ENCODE peak calls at places on chromosomes 12 and 14, in nine cellular contexts. Z is EL; L is GM23338; A is effector memory CD4-positive, alpha-beta T cell; C is GM12865; N is mammary epithelial cell; Q is Calu3; R is COR-L47; G is uterus. X is an unnamed sample.

GRCh38 chr14:105171004-105171673 is 2.6 kb upstream of the JAG2 start:
- DNase-seq in N (no peak), L (no peak), C (no peak), R (peak; percentile 84), Z (no peak), Q (no peak), G (no peak), A (no peak), X (peak; percentile 39)

GRCh38 chr12:26691234-26691970 is 141.6 kb downstream of the ITPR2 start:
- DNase-seq in N (peak; percentile 98), R (no peak), C (no peak), L (peak; percentile 79), G (no peak), Q (peak; percentile 14), Z (peak; percentile 97), A (no peak), X (no peak)

GRCh38 chr12:124819080-124819479 is 44.6 kb downstream of the SCARB1 start:
- DNase-seq in R (no peak), Q (no peak), G (no peak), C (no peak), N (no peak), L (no peak), A (no peak), Z (no peak), X (no peak)

GRCh38 chr12:29073631-29074239 is 75.3 kb upstream of the FAR2 start:
- DNase-seq in R (no peak), A (no peak), Z (peak; percentile 49), Q (peak; percentile 21), L (peak; percentile 76), N (peak; percentile 39), C (peak; percentile 60), G (no peak), X (peak; percentile 38)

GRCh38 chr14:101071493-101071891 is 168.0 kb upstream of the RTL1 start:
- DNase-seq in Z (no peak), C (no peak), L (no peak), G (no peak), R (no peak), A (no peak), N (no peak), Q (no peak), X (no peak)

GRCh38 chr12:49111206-49111605 is 559 bp upstream of the LMBR1L start:
- DNase-seq in Z (no peak), R (no peak), A (no peak), N (no peak), G (no peak), L (no peak), C (no peak), Q (no peak), X (no peak)

GRCh38 chr14:83913466-83913865 is 1616.5 kb upstream of the FLRT2 start:
- DNase-seq in Q (no peak), Z (no peak), A (no peak), L (no peak), G (no peak), C (no peak), N (no peak), R (no peak), X (no peak)

GRCh38 chr14:96085369-96085768 is 46.2 kb downstream of the C14orf132 start:
- DNase-seq in N (peak; percentile 23), L (no peak), G (no peak), C (no peak), A (no peak), Z (no peak), Q (no peak), R (no peak), X (no peak)

GRCh38 chr12:74537126-74537706 is 419 bp upstream of the ATXN7L3B start:
- DNase-seq in Z (peak; percentile 65), N (peak; percentile 53), C (peak; percentile 73), G (no peak), R (peak; percentile 53), A (no peak), Q (no peak), L (peak; percentile 62), X (peak; percentile 93)

GRCh38 chr12:65121956-65122469 is 908 bp upstream of the WIF1 start:
- DNase-seq in Q (no peak), R (no peak), C (no peak), A (no peak), G (no peak), L (no peak), N (no peak), Z (no peak), X (no peak)

GRCh38 chr14:99259327-99259726 is 12.7 kb downstream of the BCL11B start:
- DNase-seq in L (no peak), G (no peak), R (no peak), A (no peak), C (no peak), Q (no peak), N (no peak), Z (no peak), X (no peak)

GRCh38 chr14:24605435-24606190 is 3.9 kb downstream of the GZMH start:
- DNase-seq in L (peak; percentile 78), R (peak; percentile 5), Z (peak; percentile 33), A (peak; percentile 19), Q (peak; percentile 61), G (no peak), C (peak; percentile 76), N (peak; percentile 25), X (no peak)

GRCh38 chr14:53109028-53109687 is 44.0 kb downstream of the DDHD1 start:
- DNase-seq in Z (no peak), L (no peak), C (peak; percentile 94), G (no peak), A (peak; percentile 9), N (no peak), Q (no peak), R (no peak), X (peak; percentile 44)

GRCh38 chr14:71629765-71630502 is 302.3 kb upstream of the RGS6 start:
- DNase-seq in G (no peak), N (no peak), L (no peak), A (no peak), R (no peak), Z (no peak), C (no peak), Q (no peak), X (no peak)

GRCh38 chr14:58640959-58641358 is 3.2 kb downstream of the DACT1 start:
- DNase-seq in L (no peak), A (no peak), Z (no peak), N (no peak), Q (no peak), R (no peak), C (peak; percentile 43), G (no peak), X (no peak)

GRCh38 chr14:104421892-104422291 is 157.7 kb upstream of the C14orf180 start:
- DNase-seq in Z (no peak), A (no peak), L (no peak), N (no peak), R (no peak), G (no peak), C (no peak), Q (no peak), X (no peak)

GRCh38 chr12:106282457-106283097 is 20.0 kb upstream of the TCP11L2 start:
- DNase-seq in C (peak; percentile 70), G (peak; percentile 61), A (peak; percentile 3), N (peak; percentile 63), Q (peak; percentile 63), R (no peak), L (peak; percentile 78), Z (peak; percentile 74), X (peak; percentile 18)

GRCh38 chr12:2854669-2855453 is 2.0 kb downstream of the TEX52 start:
- DNase-seq in R (no peak), L (no peak), C (no peak), Q (no peak), Z (no peak), A (no peak), G (no peak), N (no peak), X (no peak)

GRCh38 chr14:37443461-37443860 is 151.6 kb downstream of the FOXA1 start:
- DNase-seq in A (no peak), C (no peak), Z (peak; percentile 6), G (no peak), Q (no peak), R (no peak), N (no peak), L (no peak), X (no peak)

GRCh38 chr12:3976351-3976938 is 103.2 kb upstream of the PARP11 start:
- DNase-seq in L (no peak), A (no peak), N (no peak), Q (no peak), Z (no peak), G (no peak), R (no peak), C (no peak), X (no peak)

GRCh38 chr12:46663297-46663696 is 162.5 kb downstream of the SLC38A4 start:
- DNase-seq in N (peak; percentile 59), G (no peak), L (no peak), Z (peak; percentile 32), C (no peak), Q (no peak), A (no peak), R (no peak), X (no peak)

GRCh38 chr12:38850463-38850862 is 54.9 kb downstream of the CPNE8 start:
- DNase-seq in Z (no peak), C (no peak), N (no peak), L (no peak), Q (no peak), G (no peak), R (no peak), A (no peak), X (no peak)

GRCh38 chr12:6752181-6752930 is 585 bp downstream of the MLF2 start:
- DNase-seq in Q (no peak), N (peak; percentile 14), L (peak; percentile 79), C (peak; percentile 46), G (peak; percentile 65), Z (peak; percentile 65), R (peak; percentile 23), A (no peak), X (peak; percentile 55)

X was measured in NCI-H2227 treated with DMSO at 0.1 percent for 48 hours.